ENCODE peak calls at places on chromosomes 5 and 9, in six cellular contexts. D is heart right ventricle, N is adrenal gland, K is lung, H is colonic mucosa, B is A549. M is an unnamed sample.

GRCh38 chr9:8845808-8846207 is 1046.2 kb upstream of the DMAC1 start:
- DNase-seq in D (no peak), B (no peak), K (no peak), N (no peak), H (no peak), M (no peak)

GRCh38 chr5:131488463-131488862 is 146.6 kb downstream of the RAPGEF6 start:
- DNase-seq in N (no peak), B (no peak), H (no peak), K (no peak), D (no peak), M (no peak)

GRCh38 chr5:157819502-157820125 is 39.3 kb downstream of the CLINT1 start:
- DNase-seq in N (no peak), K (no peak), B (no peak), D (no peak), H (no peak), M (no peak)

GRCh38 chr5:25850581-25850980 is 1187.8 kb downstream of the CDH9 start:
- DNase-seq in B (peak), K (no peak), D (no peak), H (no peak), N (no peak), M (no peak)

GRCh38 chr5:95508550-95508949 is 46.2 kb downstream of the SKIC3 start:
- DNase-seq in B (no peak), N (no peak), H (no peak), D (no peak), K (no peak), M (no peak)

GRCh38 chr5:72394688-72395087 is 74.5 kb downstream of the PTCD2 start:
- DNase-seq in B (peak), D (no peak), H (no peak), K (no peak), N (no peak), M (no peak)

GRCh38 chr5:34686762-34687268 is 30.7 kb downstream of the RAI14 start:
- DNase-seq in D (peak), K (peak), N (peak), B (peak), H (peak), M (no peak)

GRCh38 chr9:99607852-99608448 is 213.7 kb upstream of the NR4A3 start:
- DNase-seq in H (no peak), D (no peak), K (no peak), N (no peak), B (no peak), M (no peak)

GRCh38 chr5:9468070-9468388 is 77.8 kb downstream of the SEMA5A start:
- DNase-seq in D (no peak), N (no peak), B (no peak), H (peak), K (no peak), M (no peak)

GRCh38 chr9:95250462-95251058 is 66.9 kb downstream of the FANCC start:
- DNase-seq in D (no peak), H (no peak), N (no peak), B (no peak), K (no peak), M (no peak)

GRCh38 chr9:134971196-134971595 is 53.5 kb upstream of the FCN1 start:
- DNase-seq in K (no peak), N (no peak), H (no peak), D (no peak), B (no peak), M (no peak)

GRCh38 chr9:34628656-34629491 is at the start of gene ARID3C:
- DNase-seq in B (no peak), K (no peak), N (no peak), D (no peak), H (no peak), M (peak)

GRCh38 chr5:102312586-102312985 is 16.5 kb upstream of the SLCO4C1 start:
- DNase-seq in D (no peak), B (no peak), K (no peak), H (no peak), N (no peak), M (no peak)

GRCh38 chr5:107671742-107672211 is 1.0 kb upstream of the EFNA5 start:
- DNase-seq in N (no peak), B (peak), H (no peak), D (no peak), K (no peak), M (no peak)

GRCh38 chr9:131629827-131630205 is 84.5 kb downstream of the PRRT1B start:
- DNase-seq in N (no peak), D (no peak), B (no peak), H (no peak), K (no peak), M (no peak)

GRCh38 chr5:170882345-170882744 is 20.5 kb downstream of the RANBP17 start:
- DNase-seq in K (no peak), D (no peak), B (no peak), H (no peak), N (no peak), M (no peak)

GRCh38 chr5:139446956-139447779 is 7.8 kb upstream of the DNAJC18 start:
- DNase-seq in H (no peak), N (no peak), K (no peak), B (no peak), D (no peak), M (no peak)

GRCh38 chr5:34811691-34812090 is 27.3 kb upstream of the TTC23L start:
- DNase-seq in D (no peak), H (no peak), B (no peak), K (no peak), N (no peak), M (no peak)

GRCh38 chr5:138275379-138275782 is 960 bp upstream of the GFRA3 start:
- DNase-seq in K (no peak), D (no peak), H (no peak), B (no peak), N (no peak), M (no peak)
- TF ChIP-seq CTCF in K (no peak), D (no peak), H (no peak), B (no peak), N (no peak), M (no peak)

GRCh38 chr5:167271061-167271460 is 1020.4 kb upstream of the WWC1 start:
- DNase-seq in N (no peak), H (no peak), K (no peak), B (no peak), D (no peak), M (no peak)
- H3K27ac ChIP-seq in N (no peak), H (no peak), K (no peak), B (no peak), D (no peak), M (no peak)

DNA sequence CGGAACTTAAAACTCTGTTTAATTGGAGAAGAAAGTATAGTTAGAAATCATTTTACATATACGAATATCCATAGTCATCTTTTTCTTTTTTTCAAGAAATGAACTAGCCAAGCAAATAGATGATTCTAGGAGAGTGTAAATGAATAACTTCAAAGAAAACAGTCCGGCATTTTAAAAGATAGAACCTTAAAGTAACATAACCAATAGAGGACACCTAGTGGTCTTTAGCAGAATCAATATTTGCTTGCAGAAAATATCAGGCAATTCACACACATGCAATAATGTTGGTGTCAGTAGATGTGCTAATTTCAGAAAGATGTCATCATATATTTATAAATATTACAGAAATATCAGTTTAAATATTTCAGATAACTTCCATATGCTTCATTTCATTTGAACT is 57.1 kb downstream of the HCN1 start:
- DNase-seq in B (no peak), H (no peak), N (no peak), K (no peak), D (no peak), M (no peak)
- TF ChIP-seq CTCF in B (no peak), H (no peak), N (no peak), K (no peak), D (peak), M (no peak)

DNA sequence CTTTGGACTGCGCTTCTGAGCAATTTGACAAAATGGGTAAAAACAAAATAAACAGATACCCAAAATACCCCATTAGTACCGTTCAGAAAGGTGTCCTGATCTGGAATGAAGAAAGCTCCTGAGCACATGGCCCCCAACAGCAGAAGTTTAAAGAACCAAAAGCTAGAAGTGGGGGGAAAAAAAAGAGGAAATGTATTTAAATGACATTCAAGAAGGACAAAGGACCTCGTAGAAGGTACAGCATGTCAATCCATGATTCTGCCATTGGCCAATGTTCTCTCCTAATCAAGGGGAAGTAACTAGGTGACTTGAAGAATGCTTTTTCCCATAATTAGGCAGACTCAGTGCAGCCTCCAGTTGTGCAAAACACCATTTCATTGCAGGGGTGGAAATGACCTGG is 78.6 kb downstream of the SERINC5 start:
- DNase-seq in D (no peak), N (no peak), H (no peak), K (no peak), B (no peak), M (no peak)
- H3K27ac ChIP-seq in D (no peak), N (no peak), H (no peak), K (no peak), B (no peak), M (no peak)

DNA sequence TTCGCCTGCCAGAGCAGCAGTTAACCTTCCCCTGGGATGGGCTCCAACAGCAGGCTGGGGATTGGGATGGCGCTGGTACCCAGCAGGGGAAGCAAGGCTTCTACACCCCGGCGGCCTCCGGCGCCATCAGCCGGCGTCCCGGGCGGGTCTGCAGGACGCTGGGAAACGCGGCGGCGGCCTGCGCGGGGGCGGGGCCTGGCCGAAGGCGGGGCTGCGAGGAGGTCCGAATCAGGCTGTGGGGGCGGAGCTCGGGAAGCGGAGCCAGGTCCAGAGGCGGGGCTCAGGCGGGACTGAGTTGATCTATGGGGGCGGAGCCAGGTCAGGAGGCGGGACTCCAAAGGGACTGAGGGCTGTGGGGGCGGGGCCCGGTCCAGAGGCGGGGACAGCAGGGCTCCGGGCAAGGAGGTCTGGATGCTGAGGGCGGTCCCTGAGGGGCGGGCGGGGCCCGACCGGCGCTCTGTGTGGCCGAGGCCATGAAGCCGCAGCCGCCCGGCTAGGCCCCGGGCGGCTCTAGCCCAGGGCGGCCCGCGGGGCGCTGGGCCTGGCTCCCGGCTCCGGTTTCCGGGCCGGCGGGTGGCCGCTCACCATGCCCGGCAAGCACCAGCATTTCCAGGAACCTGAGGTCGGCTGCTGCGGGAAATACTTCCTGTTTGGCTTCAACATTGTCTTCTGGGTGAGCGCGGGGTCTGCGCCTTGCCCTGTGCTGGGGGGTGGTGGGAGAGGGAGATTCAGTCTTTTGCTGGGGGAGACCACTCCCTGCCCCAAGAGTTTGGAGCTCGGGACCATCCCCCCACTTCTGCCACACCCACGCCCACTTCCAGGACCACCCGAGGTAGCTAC is at the start of gene TSPAN17:
- DNase-seq in B (peak), N (peak), K (peak), D (peak), H (peak), M (peak)
- TF ChIP-seq CTCF in B (peak), N (no peak), K (peak), D (peak), H (no peak), M (no peak)

M was measured in pancreas.